ENCODE peak calls at places on chromosome 7, in eight cellular contexts. S is heart left ventricle, Y is upper lobe of right lung, O is colonic mucosa, A is A549, M is sigmoid colon, E is breast epithelium, V is RWPE1. R is an unnamed sample.

GRCh38 chr7:131543298-131543697 is 13.1 kb downstream of the PODXL start:
- DNase-seq in O (no peak), Y (peak; percentile 28), V (no peak), M (peak; percentile 40), E (no peak), A (no peak), S (peak; percentile 20), R (no peak)

GRCh38 chr7:90267263-90267858 is 22.4 kb downstream of the CFAP69 start:
- DNase-seq in M (no peak), A (no peak), V (no peak), S (no peak), Y (no peak), O (no peak), E (no peak), R (no peak)

GRCh38 chr7:95871078-95871848 is 98.9 kb downstream of the DYNC1I1 start:
- DNase-seq in Y (no peak), S (no peak), E (no peak), O (no peak), M (no peak), V (peak; percentile 32), A (peak; percentile 55), R (no peak)

GRCh38 chr7:2433713-2434550 is 30.5 kb downstream of the CHST12 start:
- DNase-seq in Y (peak; percentile 91), E (no peak), O (no peak), S (no peak), M (no peak), A (no peak), V (no peak), R (no peak)

GRCh38 chr7:51045319-51046102 is 262.8 kb upstream of the GRB10 start:
- DNase-seq in Y (no peak), V (peak; percentile 92), M (no peak), E (no peak), S (no peak), A (peak; percentile 66), O (no peak), R (no peak)

GRCh38 chr7:56097700-56098099 is 4.9 kb upstream of the PHKG1 start:
- DNase-seq in E (no peak), V (no peak), M (peak; percentile 79), A (no peak), Y (no peak), S (peak; percentile 68), O (no peak), R (no peak)

GRCh38 chr7:44145969-44146897 is 5.1 kb upstream of the MYL7 start:
- DNase-seq in O (peak; percentile 92), S (peak; percentile 92), Y (peak; percentile 88), E (no peak), A (peak; percentile 46), M (peak; percentile 92), V (peak; percentile 87), R (peak; percentile 72)

GRCh38 chr7:102728-103127 is 89.6 kb upstream of the FAM20C start:
- DNase-seq in M (no peak), E (no peak), O (no peak), S (no peak), A (no peak), Y (no peak), V (no peak), R (no peak)

GRCh38 chr7:130273863-130274262 is 7.2 kb downstream of the CPA2 start:
- DNase-seq in V (no peak), A (no peak), Y (no peak), S (no peak), M (no peak), O (peak; percentile 19), E (no peak), R (no peak)

GRCh38 chr7:40986351-40986873 is 716.5 kb downstream of the INHBA start:
- DNase-seq in M (no peak), E (no peak), O (no peak), V (no peak), A (peak; percentile 35), S (no peak), Y (no peak), R (no peak)

GRCh38 chr7:70913924-70914323 is 218.0 kb upstream of the GALNT17 start:
- DNase-seq in V (no peak), A (no peak), Y (no peak), E (no peak), O (no peak), M (no peak), S (no peak), R (no peak)

GRCh38 chr7:70919491-70920073 is 212.4 kb upstream of the GALNT17 start:
- DNase-seq in E (no peak), M (no peak), Y (no peak), S (no peak), V (no peak), A (no peak), O (no peak), R (no peak)

GRCh38 chr7:70920886-70921285 is 211.1 kb upstream of the GALNT17 start:
- DNase-seq in S (no peak), O (no peak), M (no peak), V (no peak), E (no peak), Y (no peak), A (no peak), R (no peak)

DNA sequence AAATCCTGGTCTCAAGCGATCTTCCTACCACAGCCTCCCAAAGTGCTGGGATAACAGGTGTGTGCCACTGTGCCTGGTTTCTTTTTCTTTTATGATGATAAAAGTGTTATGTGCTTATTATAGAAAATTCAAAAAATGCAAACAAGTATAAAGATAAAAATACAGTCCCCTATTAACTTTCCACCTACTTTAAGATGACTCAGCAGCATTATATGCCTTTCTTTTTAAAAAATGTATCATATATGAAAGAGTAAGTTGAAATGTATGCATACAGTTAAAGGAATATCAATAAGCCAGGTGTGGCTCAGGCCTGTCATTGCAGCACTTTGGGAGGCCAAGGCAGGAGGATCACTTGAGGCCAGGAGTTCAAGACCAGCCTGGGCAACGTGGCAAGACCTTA is 216.9 kb upstream of the GALNT17 start:
- DNase-seq in O (no peak), S (no peak), E (no peak), V (no peak), A (no peak), Y (no peak), M (no peak), R (no peak)
- H3K27ac ChIP-seq in O (no peak overlapping the region), S (no peak overlapping the region), E (no peak overlapping the region), V (no peak overlapping the region), A (no peak overlapping the region), Y (no peak overlapping the region), M (no peak overlapping the region), R (no peak overlapping the region)

DNA sequence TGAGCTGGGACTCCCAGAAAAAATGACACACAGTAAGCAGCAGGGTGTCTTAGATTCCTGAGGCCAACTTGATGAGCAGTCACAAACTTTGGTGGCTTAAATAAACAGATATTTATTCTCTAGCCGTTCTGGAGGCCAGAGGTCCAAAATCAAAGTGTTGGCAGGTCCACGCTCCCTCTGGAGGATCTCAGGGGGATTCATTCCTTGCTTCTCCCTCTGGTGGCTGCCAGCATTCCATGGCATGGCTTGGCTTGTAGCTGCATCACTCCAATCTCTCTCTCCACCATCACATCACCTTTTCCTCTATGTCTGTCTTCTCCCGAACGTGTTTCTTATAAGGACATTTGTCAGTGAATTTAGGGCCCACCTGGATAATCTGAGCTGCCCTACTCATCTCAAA is 98.4 kb downstream of the OSBPL3 start:
- DNase-seq in S (no peak), E (no peak), Y (no peak), O (no peak), M (no peak), V (no peak), A (peak; percentile 44), R (no peak)
- H3K27ac ChIP-seq in S (no peak overlapping the region), E (no peak overlapping the region), Y (no peak overlapping the region), O (no peak overlapping the region), M (no peak overlapping the region), V (no peak overlapping the region), A (no peak overlapping the region), R (no peak overlapping the region)

DNA sequence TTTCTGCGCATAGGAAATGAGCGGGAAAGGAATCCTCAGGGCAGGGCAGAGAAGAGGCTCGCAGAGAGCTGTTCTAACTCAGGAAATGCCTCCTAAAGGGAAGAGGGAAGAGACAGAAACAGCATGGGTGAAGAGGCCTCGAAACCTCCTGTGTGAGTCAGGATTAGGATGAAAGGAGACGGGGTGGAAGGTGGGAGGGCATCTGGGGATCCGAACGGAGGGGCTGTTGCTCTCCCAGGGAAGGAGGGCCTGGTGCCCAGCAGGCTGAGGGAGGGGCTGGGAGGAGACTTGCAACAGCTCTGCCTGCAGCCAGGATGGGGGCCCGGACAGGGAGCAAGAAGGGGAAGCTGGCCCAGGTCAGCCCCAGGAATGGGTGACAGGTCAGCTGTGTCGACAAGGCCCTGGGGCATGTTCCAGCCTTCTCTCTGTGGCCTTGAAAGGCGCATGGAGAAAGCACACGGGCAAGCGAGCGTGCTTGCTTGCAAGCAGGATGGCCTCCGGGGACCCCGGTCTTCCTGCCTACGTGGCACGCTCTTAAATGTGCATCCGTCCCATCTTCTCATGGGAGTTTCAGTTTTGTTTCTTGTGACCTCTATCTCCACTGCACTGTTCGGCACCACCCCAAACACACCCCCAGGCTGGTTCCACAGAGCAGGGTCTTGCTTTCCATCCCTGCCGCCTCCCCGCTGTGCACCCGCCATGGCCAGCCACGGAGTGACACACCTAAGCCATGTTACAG is 63.5 kb downstream of the HIPK2 start:
- DNase-seq in Y (peak; percentile 80), O (no peak), S (peak; percentile 78), E (no peak), V (no peak), M (no peak), A (no peak), R (no peak)
- H3K27ac ChIP-seq in Y (peak overlapping the region; percentile 61), O (no peak overlapping the region), S (peak overlapping the region; percentile 86), E (peak overlapping the region; percentile 76), V (peak overlapping the region; percentile 39), M (peak overlapping the region; percentile 4), A (no peak overlapping the region), R (peak overlapping the region; percentile 74)

GRCh38 chr7:73742753-73743641 is 4.4 kb upstream of the ABHD11 start:
- DNase-seq in M (peak; percentile 69), E (peak; percentile 96), A (peak; percentile 61), O (peak; percentile 99), V (no peak), S (peak; percentile 63), Y (peak; percentile 97), R (no peak)

GRCh38 chr7:73742338-73742752 is 3.7 kb upstream of the ABHD11 start:
- DNase-seq in S (peak; percentile 31), A (no peak), O (peak; percentile 59), V (no peak), M (no peak), Y (peak; percentile 74), E (peak; percentile 57), R (no peak)

GRCh38 chr7:73740212-73740611 is 1.6 kb upstream of the ABHD11 start:
- DNase-seq in V (no peak), S (peak; percentile 28), O (no peak), A (no peak), M (no peak), Y (no peak), E (no peak), R (no peak)

GRCh38 chr7:73740771-73741170 is 2.2 kb upstream of the ABHD11 start:
- DNase-seq in A (no peak), Y (no peak), E (peak; percentile 50), S (peak; percentile 9), V (no peak), O (no peak), M (no peak), R (no peak)

DNA sequence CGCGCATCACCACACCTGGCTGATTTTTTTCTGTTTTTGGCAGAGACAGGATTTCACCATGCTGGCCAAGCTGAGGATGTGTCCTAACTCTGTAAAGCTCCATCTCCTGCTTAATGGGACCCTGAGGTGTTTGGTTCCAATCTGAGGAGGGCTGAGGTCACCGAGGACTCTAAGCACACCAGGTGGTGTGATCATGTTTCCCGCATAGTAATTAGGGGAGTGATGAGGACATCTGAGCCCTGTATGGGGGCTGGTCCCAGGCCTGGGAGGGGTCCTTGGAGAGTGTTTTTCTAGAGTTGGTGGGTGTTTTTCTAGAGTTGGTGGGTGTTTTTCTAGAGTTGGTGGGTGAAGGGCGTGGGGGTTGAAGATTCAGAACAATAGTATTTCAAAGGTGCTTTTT is 3.0 kb upstream of the ABHD11 start:
- DNase-seq in E (no peak), O (no peak), V (no peak), A (no peak), S (peak; percentile 9), Y (no peak), M (no peak), R (no peak)
- H3K27ac ChIP-seq in E (peak overlapping the region; percentile 96), O (peak overlapping the region; percentile 84), V (peak overlapping the region; percentile 93), A (no peak overlapping the region), S (no peak overlapping the region), Y (peak overlapping the region; percentile 87), M (no peak overlapping the region), R (no peak overlapping the region)

R was measured in substantia nigra.